ENCODE peak calls at places on chromosome 10, in nine cellular contexts. B is ovary; R is right cardiac atrium; M is naive thymus-derived CD4-positive, alpha-beta T cell; V is heart right ventricle; H is Panc1; E is esophagus squamous epithelium; Z is mammary epithelial cell; L is SJSA1. W is an unnamed sample. For H3K4me1, the result is how much of the 10 kb centered on the place peaks cover.

GRCh38 chr10:33248638-33249037 is 85.8 kb downstream of the NRP1 start:
- DNase-seq in B (no peak), V (no peak), M (peak), E (no peak), Z (peak), R (no peak), L (no peak), H (no peak), W (no peak)

GRCh38 chr10:817371-817770 is 114.1 kb downstream of the LARP4B start:
- DNase-seq in E (no peak), Z (no peak), R (no peak), L (no peak), M (no peak), B (no peak), V (no peak), H (no peak), W (no peak)

GRCh38 chr10:6064119-6064518 is 2.0 kb upstream of the IL2RA start:
- DNase-seq in Z (no peak), M (no peak), L (no peak), V (no peak), B (no peak), R (no peak), H (no peak), E (no peak), W (peak)

GRCh38 chr10:62159357-62159756 is 109.3 kb downstream of the RTKN2 start:
- DNase-seq in H (no peak), R (no peak), V (no peak), Z (peak), B (no peak), E (no peak), L (no peak), M (no peak), W (no peak)

GRCh38 chr10:102621418-102622325 is 22.6 kb upstream of the TRIM8 start:
- DNase-seq in H (no peak), R (peak), L (no peak), E (no peak), M (no peak), V (no peak), Z (no peak), B (no peak), W (no peak)

GRCh38 chr10:129929343-129930297 is 34.5 kb downstream of the EBF3 start:
- DNase-seq in L (no peak), Z (no peak), V (no peak), H (no peak), R (no peak), E (no peak), B (no peak), M (no peak), W (no peak)

GRCh38 chr10:546451-546850 is 143.0 kb downstream of the DIP2C start:
- DNase-seq in M (no peak), V (no peak), L (no peak), Z (no peak), R (no peak), B (no peak), E (no peak), H (no peak), W (no peak)

GRCh38 chr10:61301560-61301959 is 151.6 kb downstream of the TMEM26 start:
- DNase-seq in H (no peak), R (no peak), Z (no peak), V (no peak), E (no peak), M (no peak), B (no peak), L (no peak), W (no peak)

GRCh38 chr10:74683621-74684114 is 142.7 kb upstream of the KAT6B start:
- DNase-seq in B (no peak), R (no peak), Z (no peak), L (no peak), E (no peak), V (no peak), M (no peak), H (no peak), W (no peak)

GRCh38 chr10:60998932-60999331 is 54.9 kb upstream of the RHOBTB1 start:
- DNase-seq in H (no peak), M (no peak), L (no peak), R (no peak), E (no peak), V (no peak), Z (no peak), B (no peak), W (no peak)

GRCh38 chr10:37474645-37475044 is 349.2 kb downstream of the ANKRD30A start:
- DNase-seq in E (no peak), V (no peak), B (no peak), H (no peak), Z (no peak), M (no peak), R (no peak), L (no peak), W (no peak)

GRCh38 chr10:44306762-44307161 is 78.1 kb downstream of the CXCL12 start:
- DNase-seq in Z (no peak), M (no peak), E (no peak), V (no peak), R (no peak), B (no peak), H (no peak), L (no peak), W (no peak)

GRCh38 chr10:115056186-115056585 is 37.0 kb upstream of the ATRNL1 start:
- DNase-seq in H (no peak), V (no peak), Z (no peak), E (no peak), L (no peak), B (no peak), M (no peak), R (no peak), W (no peak)

GRCh38 chr10:34113504-34114225 is 701.4 kb downstream of the PARD3 start:
- DNase-seq in H (no peak), B (no peak), Z (no peak), V (no peak), L (peak), E (no peak), M (no peak), R (no peak), W (no peak)

GRCh38 chr10:131101011-131101410 is 210.5 kb downstream of the TCERG1L start:
- DNase-seq in M (no peak), H (no peak), V (no peak), Z (no peak), B (no peak), E (no peak), R (no peak), L (no peak), W (no peak)

GRCh38 chr10:839550-840205 is 91.8 kb downstream of the LARP4B start:
- DNase-seq in M (no peak), E (no peak), L (no peak), H (no peak), R (no peak), V (no peak), Z (peak), B (no peak), W (no peak)

GRCh38 chr10:43093423-43094090 is 16.7 kb downstream of the RET start:
- DNase-seq in Z (peak), L (no peak), R (no peak), H (no peak), M (no peak), B (no peak), V (no peak), E (no peak), W (no peak)

GRCh38 chr10:87842776-87843497 is 20.4 kb downstream of the KLLN start:
- DNase-seq in Z (peak), H (no peak), L (no peak), R (no peak), M (no peak), E (no peak), B (no peak), V (no peak), W (no peak)

GRCh38 chr10:13924020-13924725 is 337.4 kb downstream of the PRPF18 start:
- DNase-seq in E (no peak), L (no peak), R (no peak), Z (peak), V (no peak), B (no peak), H (no peak), M (no peak), W (no peak)

GRCh38 chr10:6124666-6125065 is 35.8 kb downstream of the RBM17 start:
- DNase-seq in E (no peak), L (no peak), B (no peak), R (peak), M (no peak), H (no peak), Z (peak), V (no peak), W (no peak)

GRCh38 chr10:79459243-79459642 is 13.8 kb upstream of the ZCCHC24 start:
- DNase-seq in V (no peak), R (no peak), B (no peak), Z (no peak), H (no peak), L (no peak), E (no peak), M (no peak), W (no peak)

GRCh38 chr10:79905322-79906314 is 43.3 kb downstream of the SFTPD start:
- DNase-seq in E (no peak), H (no peak), V (no peak), Z (peak), L (no peak), M (no peak), B (no peak), R (no peak), W (no peak)

GRCh38 chr10:116352125-116352524 is 27.9 kb downstream of the CCDC172 start:
- DNase-seq in Z (no peak), H (no peak), V (no peak), L (no peak), M (no peak), B (no peak), E (no peak), R (no peak), W (no peak)

GRCh38 chr10:73246783-73247508 is at the start of gene DNAJC9:
- DNase-seq in L (peak), H (peak), R (peak), V (peak), M (peak), Z (peak), E (peak), B (peak), W (peak)
- H3K4me1 ChIP-seq in L (under half), H (under half), R (under half), V (half or more), M (under half), Z (under half), E (half or more), B (under half), W (under half)

GRCh38 chr10:2986341-2986933 is 80.9 kb upstream of the PFKP start:
- DNase-seq in B (no peak), L (no peak), M (no peak), V (no peak), R (no peak), H (no peak), E (no peak), Z (no peak), W (no peak)
- H3K4me3 ChIP-seq in B (no peak), L (no peak), M (no peak), V (no peak), R (no peak), H (no peak), E (peak), Z (no peak), W (no peak)

DNA sequence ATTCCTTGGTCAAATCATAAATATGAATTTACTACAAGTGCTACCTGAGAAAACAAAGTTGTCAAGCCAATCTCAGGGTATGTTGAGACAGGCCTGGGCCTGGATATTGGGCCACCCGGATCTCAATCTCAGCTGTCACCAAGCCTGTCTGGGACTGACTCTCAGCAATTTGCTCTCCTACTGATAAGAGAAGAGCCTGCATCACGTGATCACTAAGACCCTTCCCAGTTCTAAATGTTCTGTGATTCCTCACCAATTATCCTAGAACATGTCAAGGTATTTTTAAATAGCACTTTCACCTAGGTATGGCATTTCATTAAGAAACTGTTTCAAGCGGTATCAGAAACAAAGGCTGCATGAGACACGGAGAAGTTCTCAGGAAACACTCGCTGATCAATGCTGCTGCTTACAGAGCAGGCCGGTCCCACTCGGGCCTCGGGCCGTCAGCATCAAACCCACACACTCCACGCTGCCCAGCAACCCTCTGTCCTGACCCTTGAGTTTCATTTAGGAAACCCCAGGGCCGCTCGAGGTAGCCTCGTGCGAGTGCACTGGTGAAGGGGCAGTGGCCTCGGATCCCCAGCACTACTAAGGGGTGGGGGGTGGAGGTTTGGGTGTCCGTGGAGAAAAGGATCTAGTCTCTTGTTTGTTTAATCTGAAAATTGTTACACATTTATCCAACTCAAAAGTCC is 4.1 kb downstream of the KLF6 start:
- DNase-seq in M (no peak), B (no peak), H (no peak), E (no peak), L (no peak), V (no peak), R (no peak), Z (peak), W (no peak)
- H3K4me1 ChIP-seq in M (half or more), B (under half), H (under half), E (half or more), L (half or more), V (half or more), R (under half), Z (under half), W (half or more)

GRCh38 chr10:123930340-123931001 is 38.9 kb upstream of the CPXM2 start:
- DNase-seq in V (no peak), E (no peak), B (no peak), H (no peak), M (no peak), Z (no peak), L (no peak), R (no peak), W (no peak)
- H3K4me3 ChIP-seq in V (no peak), E (no peak), B (no peak), H (no peak), M (no peak), Z (no peak), L (no peak), R (no peak), W (no peak)

DNA sequence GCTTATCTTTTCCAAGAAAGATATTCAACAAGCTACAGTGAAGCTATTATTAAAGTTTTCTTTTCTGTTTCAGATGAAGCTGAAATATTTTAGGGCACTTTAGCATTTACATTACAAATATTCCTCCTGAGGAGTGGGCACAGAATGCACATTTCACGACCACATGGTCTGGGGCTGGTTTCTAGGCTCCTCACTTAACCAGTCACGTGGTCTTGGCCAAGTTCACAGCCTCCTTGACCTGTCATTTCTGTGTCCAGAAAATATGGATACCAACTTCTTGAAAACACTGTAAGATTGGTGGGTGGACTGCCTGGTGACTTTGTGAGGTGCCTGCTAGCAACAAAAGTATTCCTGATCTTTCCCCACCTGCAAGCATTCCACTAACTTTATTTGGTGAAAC is 70.9 kb downstream of the FAM171A1 start:
- DNase-seq in H (no peak), V (no peak), L (no peak), E (no peak), R (no peak), B (no peak), M (no peak), Z (no peak), W (no peak)
- H3K4me1 ChIP-seq in H (under half), V (under half), L (under half), E (under half), R (under half), B (under half), M (under half), Z (under half), W (under half)

GRCh38 chr10:47299611-47299988 is 397 bp upstream of the GDF10 start:
- DNase-seq in B (no peak), H (no peak), L (no peak), V (no peak), M (no peak), Z (no peak), E (no peak), R (no peak), W (no peak)
- H3K4me3 ChIP-seq in B (peak), H (peak), L (no peak), V (peak), M (peak), Z (no peak), E (peak), R (peak), W (peak)

GRCh38 chr10:15562578-15562977 is 157.1 kb downstream of the ITGA8 start:
- DNase-seq in Z (no peak), L (no peak), V (no peak), M (no peak), H (no peak), E (no peak), R (no peak), B (no peak), W (no peak)

GRCh38 chr10:15567952-15568351 is 151.8 kb downstream of the ITGA8 start:
- DNase-seq in M (no peak), H (no peak), L (no peak), E (no peak), Z (no peak), V (no peak), B (no peak), R (no peak), W (no peak)

GRCh38 chr10:15558136-15558535 is 161.6 kb downstream of the ITGA8 start:
- DNase-seq in E (no peak), H (no peak), L (peak), R (no peak), M (no peak), V (no peak), B (no peak), Z (no peak), W (no peak)

GRCh38 chr10:15563161-15563715 is 156.5 kb downstream of the ITGA8 start:
- DNase-seq in M (no peak), L (no peak), Z (no peak), B (no peak), R (no peak), H (no peak), E (no peak), V (no peak), W (no peak)

GRCh38 chr10:15562116-15562515 is 157.6 kb downstream of the ITGA8 start:
- DNase-seq in H (no peak), E (no peak), R (no peak), L (no peak), V (no peak), M (no peak), B (no peak), Z (no peak), W (no peak)
- H3K4me1 ChIP-seq in H (under half), E (under half), R (under half), L (half or more), V (under half), M (under half), B (under half), Z (under half), W (under half)

GRCh38 chr10:104243567-104243966 is 11.1 kb upstream of the GSTO1 start:
- DNase-seq in H (no peak), M (no peak), V (no peak), R (no peak), L (no peak), B (no peak), Z (no peak), E (no peak), W (no peak)

GRCh38 chr10:104246981-104247380 is 7.7 kb upstream of the GSTO1 start:
- DNase-seq in Z (peak), R (no peak), L (no peak), B (no peak), E (no peak), H (no peak), M (no peak), V (no peak), W (no peak)

GRCh38 chr10:104242545-104242944 is 10.4 kb upstream of the CFAP43 start:
- DNase-seq in B (no peak), L (no peak), H (no peak), E (no peak), R (no peak), Z (no peak), V (no peak), M (no peak), W (no peak)

GRCh38 chr10:104247513-104248146 is 7.1 kb upstream of the GSTO1 start:
- DNase-seq in H (no peak), M (no peak), V (no peak), L (no peak), R (no peak), B (no peak), E (no peak), Z (no peak), W (no peak)

GRCh38 chr10:104245066-104245632 is 9.5 kb upstream of the GSTO1 start:
- DNase-seq in Z (no peak), E (no peak), M (no peak), H (no peak), R (no peak), B (no peak), V (no peak), L (no peak), W (no peak)
- H3K4me3 ChIP-seq in Z (no peak), E (no peak), M (no peak), H (no peak), R (no peak), B (no peak), V (no peak), L (no peak), W (no peak)

DNA sequence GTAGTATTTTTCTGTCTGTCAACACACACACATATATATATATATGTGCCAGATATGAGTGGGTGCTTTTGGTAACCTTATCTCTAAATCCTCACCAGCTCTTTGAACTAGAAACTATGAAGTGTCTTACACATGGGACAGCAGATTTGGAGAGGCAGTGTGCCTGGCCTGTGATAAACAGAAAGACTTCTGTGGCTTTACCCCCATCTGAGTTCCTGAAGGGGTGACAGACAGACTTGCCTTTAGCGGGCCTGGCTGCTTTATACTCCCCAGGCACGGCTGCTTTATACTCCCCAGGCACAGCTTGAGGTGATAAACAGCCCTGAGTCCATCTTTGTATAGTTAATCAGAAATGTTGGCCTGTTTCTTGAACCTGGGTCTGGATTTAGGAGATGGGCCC is 5.6 kb downstream of the BAG3 start:
- DNase-seq in E (no peak), V (no peak), M (no peak), R (no peak), H (no peak), B (no peak), Z (no peak), L (no peak), W (no peak)
- H3K4me1 ChIP-seq in E (half or more), V (half or more), M (under half), R (under half), H (half or more), B (under half), Z (half or more), L (half or more), W (under half)

GRCh38 chr10:119030421-119031250 is 1.1 kb downstream of the NANOS1 start:
- DNase-seq in V (peak), H (no peak), Z (peak), B (no peak), R (peak), M (peak), E (no peak), L (no peak), W (peak)

GRCh38 chr10:119026301-119027110 is 3.0 kb upstream of the NANOS1 start:
- DNase-seq in R (no peak), H (no peak), M (no peak), B (no peak), V (no peak), E (no peak), L (peak), Z (no peak), W (no peak)

GRCh38 chr10:119028900-119029612 is 458 bp upstream of the NANOS1 start:
- DNase-seq in E (peak), B (peak), R (peak), V (peak), M (peak), H (no peak), L (peak), Z (peak), W (peak)

GRCh38 chr10:119029613-119030420 is at the start of gene NANOS1:
- DNase-seq in H (no peak), Z (peak), V (no peak), E (no peak), L (no peak), R (no peak), M (peak), B (no peak), W (peak)

DNA sequence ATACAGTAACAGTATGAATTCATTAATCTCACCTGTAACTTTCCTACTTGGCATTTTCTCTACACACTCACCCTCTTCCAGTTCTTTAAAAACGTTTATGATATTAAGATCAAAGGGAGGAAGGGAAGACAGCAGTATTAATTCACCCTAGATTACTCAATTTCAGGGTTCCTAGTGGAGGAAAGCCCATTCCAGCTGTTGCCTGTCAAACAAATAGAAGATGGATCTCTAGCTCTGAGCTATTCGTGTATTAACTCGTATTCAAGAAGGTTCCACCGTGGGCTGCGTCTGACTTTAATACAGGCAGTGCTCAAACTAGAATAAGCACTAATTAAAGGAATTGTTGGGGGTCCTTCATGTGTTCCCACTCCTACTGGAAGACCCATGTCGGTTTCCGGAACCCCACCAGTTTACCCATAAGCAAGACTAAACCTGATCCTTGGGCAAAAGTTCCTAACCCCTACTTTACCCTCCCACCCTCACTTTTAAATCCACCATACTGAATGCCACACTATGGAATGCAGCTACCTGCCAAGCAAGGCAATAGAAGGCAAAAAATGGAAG is 2.1 kb downstream of the NANOS1 start:
- DNase-seq in Z (no peak), V (no peak), M (no peak), E (no peak), R (no peak), B (no peak), H (no peak), L (no peak), W (no peak)
- H3K4me3 ChIP-seq in Z (peak), V (no peak), M (no peak), E (no peak), R (no peak), B (no peak), H (peak), L (no peak), W (no peak)